ENCODE peak calls at places on chromosomes 7 and 10, in eight cellular contexts. R, B, Y, E, I, U, S and L are unnamed samples.

GRCh38 chr7:27193335-27194001 is 6.4 kb downstream of the HOXA13 start:
- DNase-seq in I (peak), B (no peak), R (no peak), S (no peak), E (peak), U (no peak), Y (no peak), L (peak)

GRCh38 chr10:108095932-108096925 is 931.7 kb upstream of the SORCS1 start:
- DNase-seq in R (no peak), S (no peak), B (no peak), I (no peak), E (no peak), U (no peak), Y (no peak), L (no peak)

GRCh38 chr7:98568891-98569290 is 48.2 kb upstream of the NPTX2 start:
- DNase-seq in S (no peak), E (no peak), Y (no peak), U (no peak), R (no peak), B (no peak), I (no peak), L (no peak)

GRCh38 chr7:127320974-127321373 is 68.2 kb upstream of the GRM8 start:
- DNase-seq in E (no peak), B (no peak), I (no peak), S (no peak), U (no peak), Y (no peak), R (no peak), L (no peak)

GRCh38 chr7:54898659-54899340 is 120.0 kb upstream of the EGFR start:
- DNase-seq in B (no peak), I (no peak), E (no peak), Y (no peak), U (no peak), S (no peak), R (no peak), L (no peak)

GRCh38 chr7:12557282-12557681 is 13.2 kb upstream of the SCIN start:
- DNase-seq in B (peak), E (no peak), R (no peak), I (no peak), Y (no peak), U (peak), S (no peak), L (no peak)

GRCh38 chr10:72009430-72010081 is 45.4 kb downstream of the CHST3 start:
- DNase-seq in E (no peak), U (peak), R (peak), B (peak), I (peak), S (peak), Y (no peak), L (peak)

GRCh38 chr7:27901028-27901760 is 161.2 kb downstream of the TAX1BP1 start:
- DNase-seq in U (peak), B (no peak), S (no peak), R (no peak), Y (peak), E (no peak), I (no peak), L (no peak)

GRCh38 chr10:25339966-25340365 is 165.2 kb downstream of the GPR158 start:
- DNase-seq in S (no peak), R (no peak), B (no peak), U (no peak), E (no peak), I (no peak), Y (no peak), L (no peak)

GRCh38 chr10:128165536-128165935 is 39.3 kb upstream of the MKI67 start:
- DNase-seq in S (no peak), E (no peak), B (no peak), Y (no peak), U (no peak), I (no peak), R (no peak), L (no peak)

DNA sequence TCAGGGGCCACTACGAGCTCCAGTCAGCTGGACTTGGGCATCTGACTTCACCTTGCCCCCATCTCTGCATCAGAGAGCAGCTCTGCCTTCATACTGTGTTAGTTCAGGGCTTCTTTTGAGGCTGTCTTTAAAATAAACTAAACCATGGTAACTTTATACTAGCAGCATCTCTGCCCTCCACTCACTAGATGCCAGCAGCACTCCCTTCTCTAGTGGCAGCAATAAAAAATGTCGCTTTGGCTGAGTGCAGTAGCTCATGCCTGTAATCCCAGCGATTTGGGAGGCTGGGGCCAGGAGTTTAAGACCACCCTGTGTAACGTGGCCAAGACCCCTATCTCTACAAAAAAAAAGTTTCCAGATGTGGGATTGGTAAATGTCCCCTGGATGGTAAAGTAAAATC is 584.4 kb downstream of the INHBA start:
- DNase-seq in S (no peak), I (no peak), Y (no peak), U (no peak), E (no peak), R (no peak), B (no peak), L (no peak)
- TF ChIP-seq CTCF in S (no peak), I (no peak), Y (no peak), U (no peak), E (no peak), R (no peak), B (no peak), L (no peak)

GRCh38 chr10:31031205-31031665 is 430 bp downstream of the ZNF438 start:
- DNase-seq in R (no peak), Y (no peak), E (no peak), U (no peak), B (no peak), S (no peak), I (no peak), L (no peak)
- TF ChIP-seq CTCF in R (no peak), Y (no peak), E (no peak), U (no peak), B (peak), S (no peak), I (no peak), L (no peak)

GRCh38 chr7:14125998-14126397 is 136.5 kb upstream of the ETV1 start:
- DNase-seq in R (no peak), B (no peak), U (no peak), E (no peak), I (no peak), Y (peak), S (no peak), L (no peak)
- TF ChIP-seq CTCF in R (no peak), B (no peak), U (no peak), E (no peak), I (no peak), Y (no peak), S (no peak), L (no peak)

GRCh38 chr10:115572740-115573455 is 479.7 kb downstream of the ATRNL1 start:
- DNase-seq in R (peak), U (no peak), I (no peak), E (peak), Y (peak), B (no peak), S (no peak), L (peak)
- TF ChIP-seq CTCF in R (peak), U (no peak), I (no peak), E (peak), Y (peak), B (peak), S (peak), L (peak)

DNA sequence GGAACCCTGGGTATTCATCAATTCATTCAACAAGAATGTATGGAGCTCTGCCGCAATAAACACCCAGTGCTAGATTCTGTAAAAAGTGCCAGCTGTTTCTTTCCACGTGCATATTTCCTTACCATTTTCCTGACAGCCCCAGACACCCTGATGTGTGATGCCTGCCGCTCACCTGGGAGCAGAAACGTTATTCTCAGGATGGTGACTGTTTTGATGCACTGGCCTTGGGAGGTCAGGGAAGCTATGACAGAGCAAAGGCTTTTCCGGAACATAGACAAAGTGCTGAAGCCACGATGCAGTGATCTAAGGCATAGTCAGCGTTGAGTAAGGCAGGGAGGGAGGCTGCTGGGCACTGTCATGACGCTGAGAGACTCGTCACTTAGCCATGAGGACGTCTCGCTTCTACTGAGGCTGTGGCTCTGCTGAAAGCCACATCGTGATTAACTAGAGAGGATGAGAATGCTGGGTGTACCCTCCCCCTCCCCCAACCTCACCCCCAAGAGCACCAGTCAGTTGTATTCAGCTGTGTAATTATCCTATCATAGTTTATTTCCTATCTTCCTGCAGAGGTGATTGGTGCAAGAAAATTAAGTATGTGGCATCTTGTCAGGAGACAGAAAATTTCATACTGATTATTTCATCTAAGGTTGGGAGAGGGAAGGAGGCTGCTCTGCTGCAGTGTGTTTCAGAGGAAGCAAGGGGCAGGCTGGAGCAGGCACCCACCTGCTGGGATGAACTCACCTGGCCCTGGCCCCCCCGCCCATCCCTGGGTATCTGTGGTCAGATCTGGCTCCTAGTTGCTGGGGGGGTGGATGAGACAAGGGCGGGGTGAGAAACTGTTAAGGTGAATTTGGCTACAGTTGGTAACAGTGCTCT is 48.8 kb upstream of the SMNDC1 start:
- DNase-seq in U (peak), I (no peak), B (peak), R (no peak), E (peak), Y (peak), S (no peak), L (no peak)
- TF ChIP-seq CTCF in U (no peak), I (no peak), B (no peak), R (no peak), E (no peak), Y (no peak), S (no peak), L (no peak)

GRCh38 chr10:22911889-22912762 is 15.7 kb upstream of the ARMC3 start:
- DNase-seq in Y (no peak), U (peak), S (no peak), R (no peak), I (no peak), E (no peak), B (peak), L (no peak)
- TF ChIP-seq CTCF in Y (no peak), U (no peak), S (no peak), R (no peak), I (no peak), E (no peak), B (no peak), L (no peak)

GRCh38 chr10:89662596-89662995 is 17.6 kb upstream of the PANK1 start:
- DNase-seq in Y (no peak), I (no peak), S (no peak), R (no peak), B (no peak), E (no peak), U (no peak), L (no peak)

GRCh38 chr10:89666138-89666537 is 21.1 kb upstream of the PANK1 start:
- DNase-seq in U (no peak), Y (no peak), R (no peak), I (no peak), E (no peak), S (no peak), B (no peak), L (no peak)

GRCh38 chr10:89665302-89665701 is 20.3 kb upstream of the PANK1 start:
- DNase-seq in S (no peak), R (no peak), I (no peak), U (no peak), E (no peak), B (no peak), Y (no peak), L (no peak)

GRCh38 chr10:89663144-89663543 is 18.1 kb upstream of the PANK1 start:
- DNase-seq in S (no peak), U (peak), B (no peak), R (no peak), E (no peak), I (no peak), Y (no peak), L (no peak)

GRCh38 chr10:89664206-89664605 is 19.2 kb upstream of the PANK1 start:
- DNase-seq in Y (no peak), I (no peak), R (no peak), B (no peak), S (no peak), U (no peak), E (no peak), L (no peak)
- TF ChIP-seq CTCF in Y (no peak), I (no peak), R (no peak), B (no peak), S (no peak), U (no peak), E (no peak), L (no peak)

GRCh38 chr10:102729090-102730026 is 14.4 kb upstream of the WBP1L start:
- DNase-seq in S (peak), E (peak), I (peak), Y (peak), B (no peak), R (peak), U (peak), L (peak)
- TF ChIP-seq CTCF in S (peak), E (peak), I (peak), Y (peak), B (peak), R (peak), U (peak), L (peak)

GRCh38 chr10:69364232-69364631 is 52.5 kb downstream of the TACR2 start:
- DNase-seq in S (no peak), E (no peak), U (no peak), I (no peak), B (no peak), R (no peak), Y (no peak), L (no peak)
- TF ChIP-seq CTCF in S (no peak), E (no peak), U (no peak), I (no peak), B (no peak), R (no peak), Y (no peak), L (no peak)